ENCODE peak calls at places on chromosomes 5 and 9, in seven cellular contexts. One of them, this sample, is unnamed.

GRCh38 chr9:130034570-130034969 is 8.4 kb downstream of the FNBP1 start:
- DNase-seq in PC-3: peak
- DNase-seq in astrocyte of the spinal cord: peak
- DNase-seq in NCI-H1694 treated with DMSO at 0.1 percent for 48 hours: no peak
- DNase-seq in LoVo: no peak
- DNase-seq in left cardiac atrium: no peak
- DNase-seq in suprapubic skin: no peak
- DNase-seq in this sample: no peak

GRCh38 chr5:113132579-113132978 is 156.0 kb downstream of the DCP2 start:
- DNase-seq in PC-3: no peak
- DNase-seq in astrocyte of the spinal cord: no peak
- DNase-seq in NCI-H1694 treated with DMSO at 0.1 percent for 48 hours: no peak
- DNase-seq in LoVo: no peak
- DNase-seq in left cardiac atrium: no peak
- DNase-seq in suprapubic skin: no peak
- DNase-seq in this sample: no peak

GRCh38 chr5:113022661-113023060 is 46.1 kb downstream of the DCP2 start:
- DNase-seq in PC-3: peak
- DNase-seq in astrocyte of the spinal cord: no peak
- DNase-seq in NCI-H1694 treated with DMSO at 0.1 percent for 48 hours: no peak
- DNase-seq in LoVo: no peak
- DNase-seq in left cardiac atrium: no peak
- DNase-seq in suprapubic skin: no peak
- DNase-seq in this sample: no peak

GRCh38 chr5:163916376-163916775 is 411.0 kb downstream of the MAT2B start:
- DNase-seq in PC-3: no peak
- DNase-seq in astrocyte of the spinal cord: peak
- DNase-seq in NCI-H1694 treated with DMSO at 0.1 percent for 48 hours: peak
- DNase-seq in LoVo: no peak
- DNase-seq in left cardiac atrium: no peak
- DNase-seq in suprapubic skin: no peak
- DNase-seq in this sample: no peak

GRCh38 chr9:4828776-4829175 is 36.0 kb downstream of the RCL1 start:
- DNase-seq in PC-3: peak
- DNase-seq in astrocyte of the spinal cord: peak
- DNase-seq in NCI-H1694 treated with DMSO at 0.1 percent for 48 hours: peak
- DNase-seq in LoVo: no peak
- DNase-seq in left cardiac atrium: no peak
- DNase-seq in suprapubic skin: no peak
- DNase-seq in this sample: no peak

GRCh38 chr5:127088226-127088625 is 14.9 kb upstream of the C5orf63 start:
- DNase-seq in PC-3: peak
- DNase-seq in astrocyte of the spinal cord: peak
- DNase-seq in NCI-H1694 treated with DMSO at 0.1 percent for 48 hours: no peak
- DNase-seq in LoVo: no peak
- DNase-seq in left cardiac atrium: no peak
- DNase-seq in suprapubic skin: no peak
- DNase-seq in this sample: no peak

GRCh38 chr5:131242728-131243255 is 21.1 kb upstream of the CDC42SE2 start:
- DNase-seq in PC-3: peak
- DNase-seq in astrocyte of the spinal cord: peak
- DNase-seq in NCI-H1694 treated with DMSO at 0.1 percent for 48 hours: no peak
- DNase-seq in LoVo: peak
- DNase-seq in left cardiac atrium: no peak
- DNase-seq in suprapubic skin: no peak
- DNase-seq in this sample: no peak

GRCh38 chr5:79829260-79829659 is 139.6 kb downstream of the CMYA5 start:
- DNase-seq in PC-3: no peak
- DNase-seq in astrocyte of the spinal cord: no peak
- DNase-seq in NCI-H1694 treated with DMSO at 0.1 percent for 48 hours: no peak
- DNase-seq in LoVo: no peak
- DNase-seq in left cardiac atrium: no peak
- DNase-seq in suprapubic skin: no peak
- DNase-seq in this sample: no peak

GRCh38 chr5:58898538-58898937 is 315.7 kb downstream of the RAB3C start:
- DNase-seq in PC-3: no peak
- DNase-seq in astrocyte of the spinal cord: no peak
- DNase-seq in NCI-H1694 treated with DMSO at 0.1 percent for 48 hours: no peak
- DNase-seq in LoVo: no peak
- DNase-seq in left cardiac atrium: no peak
- DNase-seq in suprapubic skin: no peak
- DNase-seq in this sample: no peak

GRCh38 chr5:35313296-35313695 is 83.0 kb upstream of the PRLR start:
- DNase-seq in PC-3: peak
- DNase-seq in astrocyte of the spinal cord: peak
- DNase-seq in NCI-H1694 treated with DMSO at 0.1 percent for 48 hours: no peak
- DNase-seq in LoVo: peak
- DNase-seq in left cardiac atrium: no peak
- DNase-seq in suprapubic skin: no peak
- DNase-seq in this sample: no peak

GRCh38 chr5:150654181-150654580 is 6.9 kb upstream of the MYOZ3 start:
- DNase-seq in PC-3: no peak
- DNase-seq in astrocyte of the spinal cord: no peak
- DNase-seq in NCI-H1694 treated with DMSO at 0.1 percent for 48 hours: no peak
- DNase-seq in LoVo: no peak
- DNase-seq in left cardiac atrium: peak
- DNase-seq in suprapubic skin: no peak
- DNase-seq in this sample: no peak

GRCh38 chr5:132266031-132266835 is 8.7 kb downstream of the PDLIM4 start:
- DNase-seq in PC-3: peak
- DNase-seq in astrocyte of the spinal cord: no peak
- DNase-seq in NCI-H1694 treated with DMSO at 0.1 percent for 48 hours: no peak
- DNase-seq in LoVo: peak
- DNase-seq in left cardiac atrium: no peak
- DNase-seq in suprapubic skin: no peak
- DNase-seq in this sample: peak

GRCh38 chr5:116652196-116652729 is 77.6 kb upstream of the SEMA6A start:
- DNase-seq in PC-3: no peak
- DNase-seq in astrocyte of the spinal cord: peak
- DNase-seq in NCI-H1694 treated with DMSO at 0.1 percent for 48 hours: no peak
- DNase-seq in LoVo: no peak
- DNase-seq in left cardiac atrium: peak
- DNase-seq in suprapubic skin: no peak
- DNase-seq in this sample: peak

GRCh38 chr9:93223241-93224180 is 39.6 kb downstream of the WNK2 start:
- DNase-seq in PC-3: peak
- DNase-seq in astrocyte of the spinal cord: peak
- DNase-seq in NCI-H1694 treated with DMSO at 0.1 percent for 48 hours: peak
- DNase-seq in LoVo: peak
- DNase-seq in left cardiac atrium: no peak
- DNase-seq in suprapubic skin: no peak
- DNase-seq in this sample: no peak

GRCh38 chr5:558871-559503 is 34.7 kb upstream of the SLC9A3 start:
- DNase-seq in PC-3: no peak
- DNase-seq in astrocyte of the spinal cord: no peak
- DNase-seq in NCI-H1694 treated with DMSO at 0.1 percent for 48 hours: no peak
- DNase-seq in LoVo: no peak
- DNase-seq in left cardiac atrium: no peak
- DNase-seq in suprapubic skin: peak
- DNase-seq in this sample: no peak

GRCh38 chr5:160054047-160054446 is 45.1 kb downstream of the TTC1 start:
- DNase-seq in PC-3: peak
- DNase-seq in astrocyte of the spinal cord: peak
- DNase-seq in NCI-H1694 treated with DMSO at 0.1 percent for 48 hours: no peak
- DNase-seq in LoVo: no peak
- DNase-seq in left cardiac atrium: no peak
- DNase-seq in suprapubic skin: no peak
- DNase-seq in this sample: no peak

GRCh38 chr5:132260051-132260450 is 2.6 kb downstream of the PDLIM4 start:
- DNase-seq in PC-3: peak
- DNase-seq in astrocyte of the spinal cord: peak
- DNase-seq in NCI-H1694 treated with DMSO at 0.1 percent for 48 hours: no peak
- DNase-seq in LoVo: peak
- DNase-seq in left cardiac atrium: no peak
- DNase-seq in suprapubic skin: peak
- DNase-seq in this sample: no peak

GRCh38 chr5:151811593-151812321 is 40.0 kb downstream of the G3BP1 start:
- DNase-seq in PC-3: no peak
- DNase-seq in astrocyte of the spinal cord: peak
- DNase-seq in NCI-H1694 treated with DMSO at 0.1 percent for 48 hours: no peak
- DNase-seq in LoVo: no peak
- DNase-seq in left cardiac atrium: no peak
- DNase-seq in suprapubic skin: no peak
- DNase-seq in this sample: no peak

GRCh38 chr9:21965401-21965951 is 28.7 kb downstream of the CDKN2A start:
- DNase-seq in PC-3: peak
- DNase-seq in astrocyte of the spinal cord: peak
- DNase-seq in NCI-H1694 treated with DMSO at 0.1 percent for 48 hours: no peak
- DNase-seq in LoVo: no peak
- DNase-seq in left cardiac atrium: peak
- DNase-seq in suprapubic skin: peak
- DNase-seq in this sample: no peak

GRCh38 chr5:78211052-78211451 is 83.4 kb downstream of the AP3B1 start:
- DNase-seq in PC-3: no peak
- DNase-seq in astrocyte of the spinal cord: no peak
- DNase-seq in NCI-H1694 treated with DMSO at 0.1 percent for 48 hours: no peak
- DNase-seq in LoVo: no peak
- DNase-seq in left cardiac atrium: no peak
- DNase-seq in suprapubic skin: no peak
- DNase-seq in this sample: no peak

GRCh38 chr9:131804826-131805225 is 65.0 kb upstream of the RAPGEF1 start:
- DNase-seq in PC-3: no peak
- DNase-seq in astrocyte of the spinal cord: no peak
- DNase-seq in NCI-H1694 treated with DMSO at 0.1 percent for 48 hours: no peak
- DNase-seq in LoVo: no peak
- DNase-seq in left cardiac atrium: no peak
- DNase-seq in suprapubic skin: no peak
- DNase-seq in this sample: no peak

GRCh38 chr9:128149001-128149701 is at the start of gene LCN2:
- DNase-seq in PC-3: peak
- DNase-seq in astrocyte of the spinal cord: no peak
- DNase-seq in NCI-H1694 treated with DMSO at 0.1 percent for 48 hours: no peak
- DNase-seq in LoVo: peak
- DNase-seq in left cardiac atrium: peak
- DNase-seq in suprapubic skin: no peak
- DNase-seq in this sample: no peak

GRCh38 chr9:78893758-78894157 is 596.8 kb downstream of the PSAT1 start:
- DNase-seq in PC-3: no peak
- DNase-seq in astrocyte of the spinal cord: no peak
- DNase-seq in NCI-H1694 treated with DMSO at 0.1 percent for 48 hours: no peak
- DNase-seq in LoVo: no peak
- DNase-seq in left cardiac atrium: no peak
- DNase-seq in suprapubic skin: no peak
- DNase-seq in this sample: no peak

GRCh38 chr9:70410368-70410767 is 4.1 kb downstream of the KLF9 start:
- DNase-seq in PC-3: no peak
- DNase-seq in astrocyte of the spinal cord: peak
- DNase-seq in NCI-H1694 treated with DMSO at 0.1 percent for 48 hours: no peak
- DNase-seq in LoVo: no peak
- DNase-seq in left cardiac atrium: no peak
- DNase-seq in suprapubic skin: peak
- DNase-seq in this sample: peak

GRCh38 chr5:7518947-7519560 is 123.1 kb downstream of the ADCY2 start:
- DNase-seq in PC-3: no peak
- DNase-seq in astrocyte of the spinal cord: no peak
- DNase-seq in NCI-H1694 treated with DMSO at 0.1 percent for 48 hours: peak
- DNase-seq in LoVo: no peak
- DNase-seq in left cardiac atrium: no peak
- DNase-seq in suprapubic skin: no peak
- DNase-seq in this sample: no peak

GRCh38 chr9:38015267-38015666 is 53.8 kb downstream of the SHB start:
- DNase-seq in PC-3: no peak
- DNase-seq in astrocyte of the spinal cord: no peak
- DNase-seq in NCI-H1694 treated with DMSO at 0.1 percent for 48 hours: no peak
- DNase-seq in LoVo: no peak
- DNase-seq in left cardiac atrium: no peak
- DNase-seq in suprapubic skin: no peak
- DNase-seq in this sample: no peak

GRCh38 chr9:126109575-126109974 is 217.1 kb upstream of the MVB12B start:
- DNase-seq in PC-3: no peak
- DNase-seq in astrocyte of the spinal cord: no peak
- DNase-seq in NCI-H1694 treated with DMSO at 0.1 percent for 48 hours: no peak
- DNase-seq in LoVo: no peak
- DNase-seq in left cardiac atrium: no peak
- DNase-seq in suprapubic skin: no peak
- DNase-seq in this sample: no peak